ENCODE peak calls at places on chromosome X, in six cellular contexts. One of them, this sample, is unnamed.

GRCh38 chrX:40201486-40201885 is 103.7 kb upstream of the BCOR start:
- DNase-seq in Karpas-422: no peak
- DNase-seq in IMR-90: no peak
- DNase-seq in PC-3: no peak
- DNase-seq in GM12878: peak; percentile 66
- DNase-seq in fibroblast of lung: no peak
- DNase-seq in this sample: no peak

GRCh38 chrX:150036181-150036580 is 97.9 kb upstream of the EOLA2 start:
- DNase-seq in Karpas-422: no peak
- DNase-seq in IMR-90: peak; percentile 70
- DNase-seq in PC-3: peak; percentile 83
- DNase-seq in GM12878: no peak
- DNase-seq in fibroblast of lung: peak; percentile 65
- DNase-seq in this sample: peak; percentile 44

GRCh38 chrX:109856974-109857373 is 123.9 kb upstream of the ACSL4 start:
- DNase-seq in Karpas-422: peak; percentile 77
- DNase-seq in IMR-90: peak; percentile 34
- DNase-seq in PC-3: peak; percentile 57
- DNase-seq in GM12878: no peak
- DNase-seq in fibroblast of lung: peak; percentile 14
- DNase-seq in this sample: no peak

GRCh38 chrX:150225756-150226155 is 137.4 kb upstream of the MAMLD1 start:
- DNase-seq in Karpas-422: no peak
- DNase-seq in IMR-90: no peak
- DNase-seq in PC-3: no peak
- DNase-seq in GM12878: no peak
- DNase-seq in fibroblast of lung: no peak
- DNase-seq in this sample: no peak

GRCh38 chrX:23784487-23785301 is 1.7 kb downstream of the SAT1 start:
- DNase-seq in Karpas-422: peak; percentile 81
- DNase-seq in IMR-90: peak; percentile 88
- DNase-seq in PC-3: peak; percentile 71
- DNase-seq in GM12878: no peak
- DNase-seq in fibroblast of lung: peak; percentile 83
- DNase-seq in this sample: peak; percentile 81

GRCh38 chrX:37986893-37987292 is 19.5 kb upstream of the SYTL5 start:
- DNase-seq in Karpas-422: no peak
- DNase-seq in IMR-90: peak; percentile 31
- DNase-seq in PC-3: peak; percentile 48
- DNase-seq in GM12878: no peak
- DNase-seq in fibroblast of lung: peak; percentile 72
- DNase-seq in this sample: no peak

GRCh38 chrX:123422875-123423274 is 238.8 kb downstream of the GRIA3 start:
- DNase-seq in Karpas-422: peak; percentile 51
- DNase-seq in IMR-90: peak; percentile 13
- DNase-seq in PC-3: peak; percentile 53
- DNase-seq in GM12878: no peak
- DNase-seq in fibroblast of lung: peak; percentile 32
- DNase-seq in this sample: peak; percentile 27

GRCh38 chrX:17521871-17522693 is 147.1 kb downstream of the NHS start:
- DNase-seq in Karpas-422: no peak
- DNase-seq in IMR-90: peak; percentile 45
- DNase-seq in PC-3: peak; percentile 69
- DNase-seq in GM12878: no peak
- DNase-seq in fibroblast of lung: peak; percentile 68
- DNase-seq in this sample: peak; percentile 57

GRCh38 chrX:19760841-19761512 is 126.4 kb downstream of the SH3KBP1 start:
- DNase-seq in Karpas-422: no peak
- DNase-seq in IMR-90: no peak
- DNase-seq in PC-3: no peak
- DNase-seq in GM12878: no peak
- DNase-seq in fibroblast of lung: peak; percentile 1
- DNase-seq in this sample: no peak

GRCh38 chrX:111857534-111857933 is 18.4 kb upstream of the TRPC5OS start:
- DNase-seq in Karpas-422: no peak
- DNase-seq in IMR-90: no peak
- DNase-seq in PC-3: no peak
- DNase-seq in GM12878: no peak
- DNase-seq in fibroblast of lung: no peak
- DNase-seq in this sample: no peak

GRCh38 chrX:56107320-56107719 is 124.8 kb upstream of the KLF8 start:
- DNase-seq in Karpas-422: no peak
- DNase-seq in IMR-90: no peak
- DNase-seq in PC-3: no peak
- DNase-seq in GM12878: no peak
- DNase-seq in fibroblast of lung: no peak
- DNase-seq in this sample: no peak

GRCh38 chrX:144849141-144849540 is 398.2 kb upstream of the SPANXN1 start:
- DNase-seq in Karpas-422: no peak
- DNase-seq in IMR-90: no peak
- DNase-seq in PC-3: peak; percentile 74
- DNase-seq in GM12878: no peak
- DNase-seq in fibroblast of lung: no peak
- DNase-seq in this sample: peak; percentile 63

GRCh38 chrX:37509349-37509748 is 62.1 kb upstream of the LANCL3 start:
- DNase-seq in Karpas-422: peak; percentile 64
- DNase-seq in IMR-90: no peak
- DNase-seq in PC-3: peak; percentile 28
- DNase-seq in GM12878: no peak
- DNase-seq in fibroblast of lung: no peak
- DNase-seq in this sample: peak; percentile 6

GRCh38 chrX:29487214-29487613 is 728.1 kb upstream of the MAGEB2 start:
- DNase-seq in Karpas-422: no peak
- DNase-seq in IMR-90: peak; percentile 12
- DNase-seq in PC-3: peak; percentile 19
- DNase-seq in GM12878: no peak
- DNase-seq in fibroblast of lung: peak; percentile 43
- DNase-seq in this sample: no peak

GRCh38 chrX:12137982-12138365 is 299 bp upstream of the FRMPD4 start:
- DNase-seq in Karpas-422: no peak
- DNase-seq in IMR-90: no peak
- DNase-seq in PC-3: peak; percentile 12
- DNase-seq in GM12878: no peak
- DNase-seq in fibroblast of lung: peak; percentile 9
- DNase-seq in this sample: peak; percentile 14

GRCh38 chrX:38061335-38061734 is 55.0 kb downstream of the SYTL5 start:
- DNase-seq in Karpas-422: no peak
- DNase-seq in IMR-90: peak; percentile 44
- DNase-seq in PC-3: peak; percentile 89
- DNase-seq in GM12878: no peak
- DNase-seq in fibroblast of lung: peak; percentile 69
- DNase-seq in this sample: peak; percentile 36

GRCh38 chrX:65706041-65706828 is 38.8 kb downstream of the MSN start:
- DNase-seq in Karpas-422: no peak
- DNase-seq in IMR-90: peak; percentile 85
- DNase-seq in PC-3: peak; percentile 69
- DNase-seq in GM12878: no peak
- DNase-seq in fibroblast of lung: peak; percentile 81
- DNase-seq in this sample: peak; percentile 83

GRCh38 chrX:131826572-131826971 is 196.5 kb upstream of the STK26 start:
- DNase-seq in Karpas-422: no peak
- DNase-seq in IMR-90: no peak
- DNase-seq in PC-3: no peak
- DNase-seq in GM12878: no peak
- DNase-seq in fibroblast of lung: no peak
- DNase-seq in this sample: no peak

GRCh38 chrX:73581002-73581628 is 18.1 kb downstream of the CHIC1 start:
- DNase-seq in Karpas-422: no peak
- DNase-seq in IMR-90: no peak
- DNase-seq in PC-3: peak; percentile 66
- DNase-seq in GM12878: no peak
- DNase-seq in fibroblast of lung: no peak
- DNase-seq in this sample: no peak

GRCh38 chrX:139759637-139760036 is 51.7 kb upstream of the MCF2 start:
- DNase-seq in Karpas-422: peak; percentile 55
- DNase-seq in IMR-90: peak; percentile 42
- DNase-seq in PC-3: peak; percentile 56
- DNase-seq in GM12878: no peak
- DNase-seq in fibroblast of lung: peak; percentile 14
- DNase-seq in this sample: peak; percentile 15

GRCh38 chrX:56792270-56793111 is 63.4 kb downstream of the NBDY start:
- DNase-seq in Karpas-422: peak; percentile 56
- DNase-seq in IMR-90: no peak
- DNase-seq in PC-3: no peak
- DNase-seq in GM12878: no peak
- DNase-seq in fibroblast of lung: no peak
- DNase-seq in this sample: no peak

GRCh38 chrX:125507119-125507518 is 187.4 kb downstream of the TEX13C start:
- DNase-seq in Karpas-422: no peak
- DNase-seq in IMR-90: no peak
- DNase-seq in PC-3: peak; percentile 64
- DNase-seq in GM12878: no peak
- DNase-seq in fibroblast of lung: peak; percentile 30
- DNase-seq in this sample: peak; percentile 54

GRCh38 chrX:100449696-100450606 is 39.9 kb upstream of the PCDH19 start:
- DNase-seq in Karpas-422: no peak
- DNase-seq in IMR-90: no peak
- DNase-seq in PC-3: peak; percentile 22
- DNase-seq in GM12878: no peak
- DNase-seq in fibroblast of lung: no peak
- DNase-seq in this sample: no peak

GRCh38 chrX:125404667-125405160 is 85.0 kb downstream of the TEX13C start:
- DNase-seq in Karpas-422: no peak
- DNase-seq in IMR-90: no peak
- DNase-seq in PC-3: no peak
- DNase-seq in GM12878: no peak
- DNase-seq in fibroblast of lung: no peak
- DNase-seq in this sample: no peak

GRCh38 chrX:110477593-110478228 is 119.1 kb downstream of the RTL9 start:
- DNase-seq in Karpas-422: no peak
- DNase-seq in IMR-90: no peak
- DNase-seq in PC-3: no peak
- DNase-seq in GM12878: no peak
- DNase-seq in fibroblast of lung: no peak
- DNase-seq in this sample: peak; percentile 6

GRCh38 chrX:56764153-56764974 is 35.3 kb downstream of the NBDY start:
- DNase-seq in Karpas-422: peak; percentile 93
- DNase-seq in IMR-90: peak; percentile 87
- DNase-seq in PC-3: peak; percentile 69
- DNase-seq in GM12878: peak; percentile 99
- DNase-seq in fibroblast of lung: peak; percentile 62
- DNase-seq in this sample: peak; percentile 79

GRCh38 chrX:39222361-39223113 is 421.3 kb downstream of the MID1IP1 start:
- DNase-seq in Karpas-422: no peak
- DNase-seq in IMR-90: no peak
- DNase-seq in PC-3: no peak
- DNase-seq in GM12878: no peak
- DNase-seq in fibroblast of lung: no peak
- DNase-seq in this sample: peak; percentile 10

GRCh38 chrX:41148553-41148952 is 63.3 kb downstream of the USP9X start:
- DNase-seq in Karpas-422: no peak
- DNase-seq in IMR-90: peak; percentile 84
- DNase-seq in PC-3: peak; percentile 79
- DNase-seq in GM12878: no peak
- DNase-seq in fibroblast of lung: peak; percentile 80
- DNase-seq in this sample: peak; percentile 44

GRCh38 chrX:146224442-146224841 is 406.8 kb downstream of the SLITRK2 start:
- DNase-seq in Karpas-422: peak; percentile 61
- DNase-seq in IMR-90: no peak
- DNase-seq in PC-3: peak; percentile 9
- DNase-seq in GM12878: no peak
- DNase-seq in fibroblast of lung: no peak
- DNase-seq in this sample: no peak

GRCh38 chrX:110224926-110225617 is 92.8 kb downstream of the AMMECR1 start:
- DNase-seq in Karpas-422: peak; percentile 29
- DNase-seq in IMR-90: no peak
- DNase-seq in PC-3: no peak
- DNase-seq in GM12878: no peak
- DNase-seq in fibroblast of lung: no peak
- DNase-seq in this sample: no peak

GRCh38 chrX:69615779-69616519 is at the start of gene EDA:
- DNase-seq in Karpas-422: peak; percentile 88
- DNase-seq in IMR-90: peak; percentile 34
- DNase-seq in PC-3: peak; percentile 77
- DNase-seq in GM12878: no peak
- DNase-seq in fibroblast of lung: peak; percentile 28
- DNase-seq in this sample: peak; percentile 64

GRCh38 chrX:79601336-79602131 is 234.4 kb upstream of the ITM2A start:
- DNase-seq in Karpas-422: no peak
- DNase-seq in IMR-90: no peak
- DNase-seq in PC-3: no peak
- DNase-seq in GM12878: no peak
- DNase-seq in fibroblast of lung: no peak
- DNase-seq in this sample: no peak
- H2AFZ ChIP-seq in Karpas-422: no peak overlapping the region
- H2AFZ ChIP-seq in IMR-90: no peak overlapping the region
- H2AFZ ChIP-seq in PC-3: no peak overlapping the region
- H2AFZ ChIP-seq in GM12878: no peak overlapping the region
- H2AFZ ChIP-seq in fibroblast of lung: no peak overlapping the region
- H2AFZ ChIP-seq in this sample: no peak overlapping the region

GRCh38 chrX:16196829-16197228 is 29.5 kb downstream of the MAGEB17 start:
- DNase-seq in Karpas-422: no peak
- DNase-seq in IMR-90: no peak
- DNase-seq in PC-3: no peak
- DNase-seq in GM12878: no peak
- DNase-seq in fibroblast of lung: no peak
- DNase-seq in this sample: no peak
- H2AFZ ChIP-seq in Karpas-422: no peak overlapping the region
- H2AFZ ChIP-seq in IMR-90: peak overlapping the region; percentile 54
- H2AFZ ChIP-seq in PC-3: peak overlapping the region; percentile 10
- H2AFZ ChIP-seq in GM12878: no peak overlapping the region
- H2AFZ ChIP-seq in fibroblast of lung: no peak overlapping the region
- H2AFZ ChIP-seq in this sample: no peak overlapping the region

DNA sequence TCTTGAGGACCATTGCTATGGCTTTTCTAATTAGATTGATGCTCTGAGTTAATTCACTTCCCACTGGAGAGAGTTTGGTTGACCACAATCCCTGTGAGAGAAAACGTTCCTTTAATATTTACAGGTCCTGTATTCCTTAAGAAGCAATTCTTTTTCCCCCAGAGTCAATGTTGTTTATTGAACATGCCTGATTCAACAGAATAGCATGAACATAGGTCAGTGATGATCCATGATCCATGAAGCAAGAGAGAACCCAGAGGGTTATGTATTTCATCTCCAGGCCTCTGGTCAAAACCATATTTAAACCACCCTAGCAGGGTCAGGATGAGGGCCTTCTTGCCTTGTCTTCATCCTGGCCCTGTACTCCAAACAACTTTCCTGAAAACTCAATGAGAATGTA is 39.4 kb upstream of the EFHC2 start:
- DNase-seq in Karpas-422: no peak
- DNase-seq in IMR-90: peak; percentile 58
- DNase-seq in PC-3: no peak
- DNase-seq in GM12878: no peak
- DNase-seq in fibroblast of lung: peak; percentile 10
- DNase-seq in this sample: no peak
- H2AFZ ChIP-seq in Karpas-422: no peak overlapping the region
- H2AFZ ChIP-seq in IMR-90: no peak overlapping the region
- H2AFZ ChIP-seq in PC-3: no peak overlapping the region
- H2AFZ ChIP-seq in GM12878: no peak overlapping the region
- H2AFZ ChIP-seq in fibroblast of lung: no peak overlapping the region
- H2AFZ ChIP-seq in this sample: no peak overlapping the region

DNA sequence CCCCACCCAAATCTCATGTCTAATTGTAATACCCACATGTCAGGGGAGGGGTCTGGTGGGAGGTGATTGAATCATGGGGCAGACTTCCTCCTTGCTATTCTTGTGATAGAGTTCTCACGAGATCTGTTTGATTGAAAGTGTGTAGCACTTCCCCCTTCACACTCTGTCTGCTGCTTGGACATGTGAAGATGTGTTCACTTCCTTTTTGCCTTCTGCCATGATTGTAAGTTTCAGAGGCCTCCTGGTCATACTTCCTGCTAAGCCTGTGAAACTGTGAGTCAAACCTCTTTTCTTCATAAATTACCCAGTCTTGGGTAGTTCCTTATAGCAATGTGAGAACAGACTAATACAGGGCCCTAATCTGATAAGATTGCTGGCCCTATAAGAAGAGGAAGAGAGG is 1514.8 kb downstream of the RPA4 start:
- DNase-seq in Karpas-422: peak; percentile 43
- DNase-seq in IMR-90: no peak
- DNase-seq in PC-3: no peak
- DNase-seq in GM12878: no peak
- DNase-seq in fibroblast of lung: no peak
- DNase-seq in this sample: no peak
- H2AFZ ChIP-seq in Karpas-422: peak overlapping the region; percentile 54
- H2AFZ ChIP-seq in IMR-90: no peak overlapping the region
- H2AFZ ChIP-seq in PC-3: no peak overlapping the region
- H2AFZ ChIP-seq in GM12878: no peak overlapping the region
- H2AFZ ChIP-seq in fibroblast of lung: no peak overlapping the region
- H2AFZ ChIP-seq in this sample: no peak overlapping the region

This sample was measured in mammary epithelial cell.